ENCODE peak calls at places on chromosome 13, in seven cellular contexts. Q is progenitor cell of endocrine pancreas, S is AG08396, L is neural crest cell, I is activated T-cell treated with anti-CD3 and anti-CD28 coated beads for 48 hours, C is NCI-H2029 treated with DMSO at 0.1 percent for 48 hours, Z is non-pigmented ciliary epithelial cell. W is an unnamed sample.

GRCh38 chr13:42215578-42216421 is 56.2 kb upstream of the AKAP11 start:
- DNase-seq in Q (no peak), S (peak), L (peak), I (no peak), C (no peak), Z (no peak), W (peak)

GRCh38 chr13:50552424-50552966 is 291.0 kb downstream of the DLEU7 start:
- DNase-seq in Q (no peak), S (no peak), L (no peak), I (no peak), C (no peak), Z (no peak), W (no peak)

GRCh38 chr13:113820813-113821651 is 42.8 kb downstream of the GAS6 start:
- DNase-seq in Q (no peak), S (peak), L (no peak), I (no peak), C (peak), Z (peak), W (no peak)

GRCh38 chr13:47415048-47415447 is 518.2 kb upstream of the HTR2A start:
- DNase-seq in Q (no peak), S (no peak), L (no peak), I (no peak), C (no peak), Z (no peak), W (no peak)

GRCh38 chr13:56700324-56700723 is 440.4 kb upstream of the PRR20A start:
- DNase-seq in Q (no peak), S (no peak), L (no peak), I (no peak), C (no peak), Z (no peak), W (no peak)

GRCh38 chr13:114078501-114079451 is 53.6 kb downstream of the RASA3 start:
- DNase-seq in Q (no peak), S (peak), L (no peak), I (no peak), C (no peak), Z (no peak), W (no peak)

GRCh38 chr13:71864981-71865857 is 1.8 kb downstream of the DACH1 start:
- DNase-seq in Q (peak), S (peak), L (peak), I (no peak), C (no peak), Z (no peak), W (no peak)

GRCh38 chr13:79973533-79973963 is 367.4 kb downstream of the SPRY2 start:
- DNase-seq in Q (no peak), S (no peak), L (no peak), I (no peak), C (no peak), Z (no peak), W (no peak)

GRCh38 chr13:110853235-110853721 is 61.6 kb downstream of the ANKRD10 start:
- DNase-seq in Q (no peak), S (no peak), L (no peak), I (no peak), C (no peak), Z (no peak), W (no peak)

GRCh38 chr13:24185591-24186232 is 25.2 kb downstream of the SPATA13 start:
- DNase-seq in Q (no peak), S (no peak), L (no peak), I (no peak), C (no peak), Z (no peak), W (no peak)

GRCh38 chr13:108681986-108682562 is 52.7 kb downstream of the MYO16 start:
- DNase-seq in Q (no peak), S (no peak), L (no peak), I (no peak), C (no peak), Z (peak), W (no peak)

GRCh38 chr13:113408562-113408961 is 44.6 kb upstream of the GRTP1 start:
- DNase-seq in Q (no peak), S (no peak), L (no peak), I (no peak), C (no peak), Z (no peak), W (no peak)

GRCh38 chr13:106709509-106709908 is 141.6 kb upstream of the ARGLU1 start:
- DNase-seq in Q (no peak), S (no peak), L (no peak), I (no peak), C (no peak), Z (no peak), W (no peak)

GRCh38 chr13:49958321-49958720 is 22.2 kb upstream of the SPRYD7 start:
- DNase-seq in Q (no peak), S (no peak), L (no peak), I (no peak), C (no peak), Z (no peak), W (no peak)

GRCh38 chr13:41137241-41137640 is 4.6 kb upstream of the KBTBD6 start:
- DNase-seq in Q (no peak), S (no peak), L (no peak), I (no peak), C (no peak), Z (no peak), W (no peak)

GRCh38 chr13:84445776-84446175 is 563.5 kb upstream of the SLITRK1 start:
- DNase-seq in Q (no peak), S (peak), L (no peak), I (no peak), C (no peak), Z (peak), W (no peak)